ENCODE peak calls at places on chromosomes 5 and 9, in nine cellular contexts. A is choroid plexus epithelial cell, K is B cell, X is astrocyte, B is activated T-cell treated with anti-CD3 and anti-CD28 coated beads for 48 hours, D is kidney, N is T-helper 9 cell, I is HEK293T, H is NCI-H1436. J is an unnamed sample.
A peak's percentile ranks its signal among the peaks of the same experiment; 100 is the strongest.

GRCh38 chr5:51024263-51024662 is 357.8 kb downstream of the PARP8 start:
- DNase-seq in A (no peak), N (no peak), X (no peak), D (no peak), K (no peak), B (no peak), H (no peak), I (no peak), J (no peak)

GRCh38 chr5:147688965-147689364 is 93.6 kb downstream of the JAKMIP2 start:
- DNase-seq in K (no peak), X (peak; percentile 62), B (no peak), H (no peak), D (peak; percentile 71), N (no peak), I (no peak), A (peak; percentile 49), J (no peak)

GRCh38 chr9:93955356-93956182 is 414 bp upstream of the BARX1 start:
- DNase-seq in N (no peak), D (no peak), I (peak; percentile 67), A (no peak), X (no peak), B (no peak), K (peak; percentile 84), H (peak; percentile 38), J (no peak)

GRCh38 chr5:134142088-134142487 is 27.6 kb downstream of the TCF7 start:
- DNase-seq in X (no peak), K (no peak), B (no peak), I (no peak), H (no peak), A (no peak), D (peak; percentile 36), N (no peak), J (no peak)

GRCh38 chr5:119166026-119166425 is 95.1 kb downstream of the DMXL1 start:
- DNase-seq in D (no peak), A (no peak), K (no peak), H (no peak), B (no peak), N (no peak), X (no peak), I (no peak), J (no peak)

GRCh38 chr5:140883927-140884697 is 2.2 kb downstream of the PCDHA13 start:
- DNase-seq in A (no peak), N (no peak), B (no peak), H (no peak), K (no peak), D (peak; percentile 72), X (no peak), I (no peak), J (no peak)

GRCh38 chr5:154714271-154714986 is 40.7 kb upstream of the LARP1 start:
- DNase-seq in I (no peak), K (peak; percentile 51), B (no peak), X (peak; percentile 37), N (no peak), H (no peak), D (no peak), A (peak; percentile 67), J (no peak)

GRCh38 chr5:91061094-91061493 is 322.0 kb downstream of the ARRDC3 start:
- DNase-seq in X (no peak), K (no peak), D (no peak), N (no peak), H (no peak), A (no peak), I (no peak), B (no peak), J (no peak)

GRCh38 chr9:130433168-130433946 is 11.4 kb upstream of the ASS1 start:
- DNase-seq in D (no peak), H (peak; percentile 43), N (no peak), I (peak; percentile 83), K (peak; percentile 75), A (peak; percentile 54), B (peak; percentile 50), X (peak; percentile 35), J (no peak)

GRCh38 chr9:130183133-130183762 is 11.0 kb downstream of the NCS1 start:
- DNase-seq in B (no peak), X (peak; percentile 71), K (no peak), N (no peak), D (peak; percentile 89), H (no peak), I (no peak), A (peak; percentile 71), J (no peak)

GRCh38 chr9:133635098-133635497 is 1.1 kb upstream of the DBH start:
- DNase-seq in A (no peak), N (no peak), D (peak; percentile 69), X (no peak), H (no peak), B (no peak), I (no peak), K (no peak), J (no peak)

GRCh38 chr5:36279054-36279698 is 22.5 kb downstream of the RANBP3L start:
- DNase-seq in D (no peak), H (no peak), K (no peak), N (no peak), A (peak; percentile 75), B (no peak), I (no peak), X (peak; percentile 35), J (no peak)

GRCh38 chr9:135239100-135239768 is 151.8 kb downstream of the OLFM1 start:
- DNase-seq in I (no peak), A (no peak), X (no peak), D (peak; percentile 62), N (no peak), K (no peak), H (no peak), B (no peak), J (no peak)

GRCh38 chr5:96033116-96033515 is 71.5 kb upstream of the ELL2 start:
- DNase-seq in H (no peak), B (no peak), N (no peak), A (no peak), K (no peak), I (no peak), D (no peak), X (no peak), J (no peak)

GRCh38 chr9:128218518-128219389 is 15.6 kb downstream of the DNM1 start:
- DNase-seq in B (peak; percentile 94), K (peak; percentile 96), A (peak; percentile 83), D (peak; percentile 97), I (peak; percentile 98), H (peak; percentile 88), N (peak; percentile 85), X (peak; percentile 83), J (peak; percentile 82)

GRCh38 chr5:135034963-135035677 is 1.1 kb upstream of the PITX1 start:
- DNase-seq in D (peak; percentile 63), I (no peak), A (no peak), X (no peak), B (no peak), K (no peak), N (no peak), H (no peak), J (no peak)

GRCh38 chr9:4141201-4141750 is 158.6 kb downstream of the GLIS3 start:
- DNase-seq in X (peak; percentile 25), K (no peak), H (no peak), B (no peak), N (no peak), D (no peak), A (peak; percentile 38), I (no peak), J (no peak)

GRCh38 chr5:122639852-122640251 is 135.0 kb upstream of the SNX2 start:
- DNase-seq in N (no peak), B (no peak), X (no peak), D (no peak), A (no peak), K (no peak), I (no peak), H (no peak), J (no peak)

GRCh38 chr5:474826-475661 is 32.1 kb downstream of the EXOC3 start:
- DNase-seq in N (no peak), X (no peak), D (peak; percentile 76), H (no peak), B (no peak), K (no peak), A (no peak), I (no peak), J (no peak)

GRCh38 chr5:73304381-73304780 is 131.4 kb downstream of the TMEM174 start:
- DNase-seq in X (no peak), B (no peak), H (no peak), I (no peak), D (no peak), K (no peak), N (no peak), A (no peak), J (no peak)

GRCh38 chr5:40570408-40571129 is 109.1 kb upstream of the PTGER4 start:
- DNase-seq in K (no peak), I (no peak), A (peak; percentile 78), B (no peak), N (no peak), H (no peak), X (peak; percentile 72), D (no peak), J (no peak)

GRCh38 chr9:109887079-109887478 is 107.1 kb downstream of the PALM2AKAP2 start:
- DNase-seq in B (no peak), K (no peak), X (peak; percentile 81), A (peak; percentile 64), N (no peak), D (no peak), I (no peak), H (no peak), J (no peak)

GRCh38 chr5:163504091-163504931 is 1.1 kb upstream of the MAT2B start:
- DNase-seq in K (no peak), I (peak; percentile 9), B (peak; percentile 36), X (peak; percentile 62), N (no peak), H (peak; percentile 2), A (peak; percentile 69), D (no peak), J (no peak)

GRCh38 chr9:76619645-76620044 is 144.6 kb upstream of the PCA3 start:
- DNase-seq in N (no peak), H (no peak), K (no peak), B (no peak), X (no peak), A (peak; percentile 82), D (no peak), I (no peak), J (no peak)

GRCh38 chr5:31827862-31828261 is 188.9 kb downstream of the PDZD2 start:
- DNase-seq in B (no peak), N (no peak), X (peak; percentile 75), K (no peak), A (peak; percentile 52), D (no peak), H (no peak), I (no peak), J (no peak)

GRCh38 chr5:159451197-159452052 is 121.1 kb upstream of the IL12B start:
- DNase-seq in A (peak; percentile 96), B (no peak), I (no peak), X (peak; percentile 97), D (no peak), H (no peak), N (no peak), K (no peak), J (no peak)

GRCh38 chr9:7171461-7171860 is 413.7 kb downstream of the KDM4C start:
- DNase-seq in X (no peak), N (no peak), H (no peak), D (no peak), I (no peak), A (no peak), B (no peak), K (no peak), J (no peak)

GRCh38 chr5:177124486-177124991 is 9.0 kb upstream of the NSD1 start:
- DNase-seq in B (no peak), D (peak; percentile 2), A (no peak), K (peak; percentile 58), X (no peak), N (no peak), I (no peak), H (no peak), J (no peak)

GRCh38 chr9:95609426-95609825 is 92.7 kb upstream of the PTCH1 start:
- DNase-seq in K (no peak), D (no peak), A (no peak), H (no peak), I (no peak), B (no peak), N (no peak), X (no peak), J (no peak)

GRCh38 chr9:112751059-112751795 is 667 bp downstream of the SNX30 start:
- DNase-seq in N (peak; percentile 30), A (peak; percentile 92), H (peak; percentile 16), X (peak; percentile 83), I (peak; percentile 55), B (peak; percentile 42), D (peak; percentile 87), K (peak; percentile 73), J (peak; percentile 30)

GRCh38 chr5:154220625-154221024 is 30.1 kb downstream of the GALNT10 start:
- DNase-seq in A (peak; percentile 71), D (no peak), N (no peak), B (no peak), K (no peak), X (peak; percentile 88), H (no peak), I (no peak), J (no peak)

J was measured in T-helper 22 cell.